ENCODE peak calls at places on chromosomes 2 and 18, in eight cellular contexts. A is GM23338; L is esophagus squamous epithelium; Z is GM23248; B is breast epithelium; D is effector memory CD4-positive, alpha-beta T cell; E is right lobe of liver; V is aorta. W is an unnamed sample.

GRCh38 chr2:154699560-154699901 is 1.0 kb downstream of the KCNJ3 start:
- DNase-seq in Z (no peak), B (no peak), E (peak; percentile 28), V (no peak), D (no peak), A (peak; percentile 30), L (no peak), W (no peak)

GRCh38 chr2:104867351-104868080 is 13.6 kb downstream of the POU3F3 start:
- DNase-seq in E (no peak), Z (no peak), L (no peak), B (no peak), D (no peak), A (peak; percentile 73), V (no peak), W (no peak)

GRCh38 chr2:75047907-75048625 is 89.6 kb downstream of the POLE4 start:
- DNase-seq in D (no peak), Z (peak; percentile 87), A (no peak), E (no peak), B (no peak), V (no peak), L (no peak), W (no peak)

GRCh38 chr18:43705850-43706249 is 428.6 kb upstream of the SYT4 start:
- DNase-seq in B (no peak), D (no peak), V (no peak), E (no peak), L (no peak), A (peak; percentile 22), Z (no peak), W (no peak)

GRCh38 chr2:127431408-127432023 is 13.3 kb downstream of the PROC start:
- DNase-seq in B (no peak), D (no peak), E (no peak), Z (no peak), A (no peak), V (no peak), L (no peak), W (no peak)

GRCh38 chr2:224151161-224151560 is 112.1 kb upstream of the SERPINE2 start:
- DNase-seq in B (no peak), A (no peak), E (no peak), D (no peak), V (no peak), Z (peak; percentile 44), L (no peak), W (no peak)

GRCh38 chr18:41165625-41166024 is 789.4 kb upstream of the PIK3C3 start:
- DNase-seq in A (no peak), L (no peak), V (no peak), Z (no peak), B (no peak), E (no peak), D (no peak), W (no peak)

GRCh38 chr18:58362027-58362575 is 266.8 kb downstream of the ALPK2 start:
- DNase-seq in L (no peak), B (no peak), A (no peak), E (no peak), V (peak; percentile 67), D (no peak), Z (peak; percentile 98), W (no peak)

GRCh38 chr2:168583064-168583709 is 127.1 kb downstream of the CERS6 start:
- DNase-seq in E (no peak), D (no peak), Z (peak; percentile 68), B (no peak), V (no peak), L (no peak), A (no peak), W (no peak)

GRCh38 chr2:168584934-168585333 is 128.9 kb downstream of the CERS6 start:
- DNase-seq in A (no peak), E (no peak), Z (no peak), D (no peak), B (no peak), L (no peak), V (no peak), W (no peak)

GRCh38 chr2:168585700-168586099 is 129.6 kb downstream of the CERS6 start:
- DNase-seq in Z (no peak), D (no peak), E (no peak), V (no peak), L (no peak), A (no peak), B (no peak), W (no peak)

GRCh38 chr2:168587302-168587701 is 131.2 kb downstream of the CERS6 start:
- DNase-seq in A (no peak), L (no peak), E (no peak), V (no peak), B (no peak), Z (no peak), D (no peak), W (no peak)

DNA sequence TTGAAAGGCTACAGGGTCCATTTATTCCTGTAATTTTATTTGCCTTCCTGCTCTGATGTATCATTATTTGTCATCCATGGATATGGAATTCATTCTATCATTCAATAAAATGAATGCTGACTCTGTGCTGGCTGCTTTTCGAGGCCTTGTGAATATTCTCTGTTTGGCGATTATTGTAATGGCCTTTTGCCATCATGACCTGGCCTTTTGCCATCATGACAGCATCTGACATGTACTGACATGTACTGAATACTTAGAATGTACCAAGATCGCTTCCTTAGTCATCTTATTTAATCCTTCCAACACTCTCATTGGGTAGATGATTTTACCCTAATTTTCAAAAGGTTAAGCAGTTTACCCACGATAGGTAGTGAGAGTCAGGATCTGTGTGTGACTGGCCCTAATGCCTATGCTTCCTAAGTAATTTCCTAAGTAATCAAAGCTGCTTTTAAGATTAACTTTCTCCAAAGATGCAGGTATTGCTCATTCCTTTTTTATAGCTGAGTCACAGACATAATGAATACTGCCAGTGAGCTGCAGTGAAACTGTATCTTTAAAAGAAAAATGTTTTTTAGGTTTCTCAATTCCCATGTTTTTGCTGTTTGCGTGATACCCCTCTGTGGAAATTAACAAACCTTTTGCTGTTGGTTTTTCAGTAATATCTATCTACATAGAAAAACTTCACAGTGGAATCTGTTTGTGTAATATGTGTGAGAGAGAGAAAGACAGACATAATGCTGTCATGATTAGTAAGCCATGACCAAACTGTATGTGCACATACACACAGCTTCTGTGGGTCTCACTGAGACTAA is 127.8 kb downstream of the CERS6 start:
- DNase-seq in E (no peak), D (no peak), Z (peak; percentile 78), A (no peak), B (no peak), V (no peak), L (no peak), W (no peak)
- H3K27ac ChIP-seq in E (no peak overlapping the region), D (no peak overlapping the region), Z (peak overlapping the region; percentile 90), A (no peak overlapping the region), B (peak overlapping the region; percentile 6), V (no peak overlapping the region), L (peak overlapping the region; percentile 31), W (no peak overlapping the region)

DNA sequence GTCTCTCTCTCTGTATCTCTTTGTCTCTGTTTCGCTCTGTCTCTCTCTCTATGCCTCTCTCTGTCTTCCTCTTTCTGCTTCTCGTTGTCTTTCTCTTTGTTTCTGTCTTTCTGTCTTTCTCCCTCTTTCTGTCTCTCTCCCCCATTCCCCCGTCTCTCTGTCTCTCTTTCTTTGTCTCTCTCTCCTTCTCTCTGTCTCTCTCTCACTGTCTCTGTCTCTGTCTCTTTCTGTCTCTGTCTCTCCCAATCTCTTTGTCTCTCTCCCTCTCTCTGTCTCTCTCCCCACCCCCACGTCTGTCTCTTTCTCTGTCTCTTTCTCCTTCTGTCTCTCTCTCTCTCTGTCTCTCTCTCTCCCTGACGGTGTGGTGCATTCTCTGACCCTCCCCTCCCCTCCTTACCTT is 71.9 kb upstream of the ZNF516 start:
- DNase-seq in V (no peak), E (no peak), L (no peak), D (no peak), A (no peak), Z (no peak), B (no peak), W (no peak)
- H3K27ac ChIP-seq in V (no peak overlapping the region), E (no peak overlapping the region), L (no peak overlapping the region), D (no peak overlapping the region), A (no peak overlapping the region), Z (no peak overlapping the region), B (peak overlapping the region; percentile 89), W (no peak overlapping the region)

GRCh38 chr2:177255227-177255601 is 9.3 kb downstream of the NFE2L2 start:
- DNase-seq in V (no peak), B (no peak), Z (no peak), E (no peak), L (no peak), A (no peak), D (no peak), W (no peak)

GRCh38 chr2:177252808-177253531 is 11.6 kb downstream of the NFE2L2 start:
- DNase-seq in E (no peak), A (no peak), V (no peak), B (no peak), Z (no peak), L (no peak), D (no peak), W (no peak)

GRCh38 chr2:177253704-177254103 is 10.8 kb downstream of the NFE2L2 start:
- DNase-seq in B (no peak), V (no peak), L (no peak), D (no peak), Z (no peak), A (no peak), E (no peak), W (no peak)

GRCh38 chr2:177256026-177256425 is 8.5 kb downstream of the NFE2L2 start:
- DNase-seq in B (no peak), A (no peak), E (no peak), L (no peak), Z (no peak), V (no peak), D (no peak), W (no peak)

DNA sequence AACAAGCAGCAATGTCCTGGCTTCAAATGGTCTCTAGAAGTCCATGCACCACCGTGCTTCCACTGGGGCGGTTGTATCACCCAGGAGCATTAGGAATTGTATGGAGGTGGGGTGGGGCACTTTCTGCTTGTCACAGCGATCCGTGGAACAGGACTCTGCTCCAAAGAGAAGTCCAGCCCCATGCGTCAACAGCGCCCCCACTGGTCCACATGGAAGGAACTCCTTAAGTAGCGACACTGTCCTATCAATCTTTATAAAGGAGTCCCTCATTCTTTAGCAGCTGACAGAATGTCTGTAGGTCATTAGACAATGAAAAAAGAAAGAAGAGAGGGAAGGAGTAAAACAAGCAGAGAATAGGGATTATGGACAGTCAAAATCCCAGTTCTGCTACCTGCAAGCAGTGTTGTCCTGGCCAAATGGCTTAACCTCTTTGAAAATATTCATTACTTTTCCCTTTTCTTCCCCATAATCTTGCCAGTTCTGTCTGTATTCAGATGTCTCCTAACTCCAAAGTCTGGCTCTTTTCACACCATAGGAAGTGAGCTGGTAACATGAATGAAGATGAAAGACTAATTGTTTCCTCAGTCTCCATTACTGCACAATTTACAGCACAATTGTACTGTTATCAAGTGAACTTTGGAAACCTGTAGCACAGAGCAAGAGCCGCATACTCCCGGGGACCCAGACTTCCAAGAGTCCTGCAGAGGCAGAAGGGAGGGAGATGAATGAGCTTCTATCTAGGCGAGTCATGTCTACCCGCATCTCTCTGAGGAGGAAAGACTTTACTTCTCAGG is 9.9 kb downstream of the NFE2L2 start:
- DNase-seq in B (no peak), V (no peak), E (no peak), A (peak; percentile 93), Z (peak; percentile 37), L (no peak), D (no peak), W (no peak)
- H3K27ac ChIP-seq in B (peak overlapping the region; percentile 56), V (no peak overlapping the region), E (no peak overlapping the region), A (peak overlapping the region; percentile 58), Z (no peak overlapping the region), L (peak overlapping the region; percentile 70), D (no peak overlapping the region), W (no peak overlapping the region)

GRCh38 chr18:49471532-49471931 is 11.1 kb upstream of the DYM start:
- DNase-seq in V (no peak), B (no peak), D (no peak), L (no peak), E (no peak), A (no peak), Z (no peak), W (no peak)

GRCh38 chr18:49479381-49480137 is 7.5 kb downstream of the C18orf32 start:
- DNase-seq in E (no peak), Z (no peak), L (no peak), D (no peak), A (no peak), B (no peak), V (no peak), W (no peak)

GRCh38 chr18:49472459-49472858 is 12.0 kb upstream of the DYM start:
- DNase-seq in A (no peak), E (no peak), B (no peak), D (no peak), V (no peak), Z (no peak), L (no peak), W (no peak)

GRCh38 chr18:49476664-49477411 is 10.2 kb downstream of the C18orf32 start:
- DNase-seq in V (peak; percentile 66), D (no peak), E (no peak), B (no peak), Z (peak; percentile 93), A (peak; percentile 4), L (no peak), W (no peak)

GRCh38 chr18:49473721-49474120 is 13.3 kb upstream of the DYM start:
- DNase-seq in V (no peak), B (no peak), E (no peak), Z (no peak), D (no peak), L (no peak), A (no peak), W (no peak)
- H3K27ac ChIP-seq in V (no peak overlapping the region), B (peak overlapping the region; percentile 5), E (no peak overlapping the region), Z (no peak overlapping the region), D (no peak overlapping the region), L (no peak overlapping the region), A (no peak overlapping the region), W (no peak overlapping the region)

W was measured in CD4-positive, alpha-beta memory T cell.